ENCODE peak calls at places on chromosomes 16 and 17, in eight cellular contexts. J is fibroblast of the aortic adventitia, E is kidney epithelial cell, Y is AG10803, B is SK-N-SH, P is GM23338, G is cardiac fibroblast, R is ascending aorta. C is an unnamed sample.

GRCh38 chr17:50048146-50048720 is 7.7 kb upstream of the ITGA3 start:
- DNase-seq in J (no peak), R (peak), Y (no peak), P (no peak), E (no peak), G (no peak), B (no peak), C (no peak)

GRCh38 chr17:52824542-52824941 is 666.0 kb upstream of the CA10 start:
- DNase-seq in G (no peak), R (no peak), B (no peak), P (no peak), J (no peak), Y (no peak), E (no peak), C (no peak)

GRCh38 chr16:81798311-81799137 is 19.4 kb downstream of the PLCG2 start:
- DNase-seq in E (no peak), P (peak), G (no peak), Y (no peak), R (no peak), J (no peak), B (no peak), C (no peak)

GRCh38 chr17:10290046-10290445 is 82.8 kb downstream of the MYH13 start:
- DNase-seq in Y (peak), G (peak), R (no peak), P (no peak), J (peak), E (no peak), B (no peak), C (no peak)

GRCh38 chr17:39706921-39707337 is 7.1 kb downstream of the ERBB2 start:
- DNase-seq in G (no peak), P (no peak), J (no peak), E (no peak), R (no peak), B (no peak), Y (no peak), C (no peak)

GRCh38 chr16:75247249-75247648 is 4.2 kb downstream of the BCAR1 start:
- DNase-seq in B (no peak), J (no peak), E (no peak), R (no peak), P (no peak), Y (no peak), G (no peak), C (no peak)

GRCh38 chr17:52383493-52384100 is 225.1 kb upstream of the CA10 start:
- DNase-seq in J (no peak), P (peak), Y (no peak), G (peak), R (no peak), E (peak), B (peak), C (no peak)

GRCh38 chr17:64741038-64741641 is 79.0 kb upstream of the SMURF2 start:
- DNase-seq in J (peak), Y (peak), G (peak), B (no peak), P (no peak), E (no peak), R (peak), C (no peak)

GRCh38 chr17:7774037-7774659 is 56.6 kb downstream of the DNAH2 start:
- DNase-seq in G (peak), B (no peak), J (peak), R (no peak), E (no peak), P (no peak), Y (peak), C (peak)

GRCh38 chr16:80720759-80721470 is 83.5 kb downstream of the CDYL2 start:
- DNase-seq in J (no peak), E (no peak), G (no peak), P (no peak), R (no peak), Y (peak), B (no peak), C (no peak)

GRCh38 chr16:8552487-8553221 is 37.7 kb downstream of the TMEM114 start:
- DNase-seq in R (no peak), G (no peak), J (no peak), B (no peak), E (no peak), P (no peak), Y (no peak), C (no peak)

GRCh38 chr16:66931665-66932064 is 2.5 kb downstream of the CIAO2B start:
- DNase-seq in G (no peak), E (no peak), P (no peak), B (no peak), R (no peak), Y (no peak), J (no peak), C (no peak)

GRCh38 chr17:1762233-1762905 is 509 bp downstream of the SERPINF1 start:
- DNase-seq in J (peak), B (peak), R (no peak), G (peak), Y (peak), E (no peak), P (peak), C (no peak)

GRCh38 chr16:73053379-73054130 is 5.6 kb upstream of the ZFHX3 start:
- DNase-seq in P (peak), Y (no peak), J (peak), R (peak), E (no peak), B (peak), G (peak), C (no peak)

GRCh38 chr17:64190468-64190867 is 60.5 kb upstream of the ERN1 start:
- DNase-seq in E (no peak), B (peak), J (no peak), Y (no peak), G (no peak), R (no peak), P (no peak), C (no peak)

GRCh38 chr16:56836410-56836834 is 28.6 kb upstream of the SLC12A3 start:
- DNase-seq in B (no peak), Y (peak), E (no peak), R (no peak), J (peak), G (no peak), P (no peak), C (no peak)

GRCh38 chr16:49588729-49589384 is 215.3 kb downstream of the C16orf78 start:
- DNase-seq in J (peak), E (no peak), B (no peak), R (peak), P (peak), Y (no peak), G (peak), C (no peak)

GRCh38 chr17:49055181-49055927 is 58.2 kb downstream of the IGF2BP1 start:
- DNase-seq in R (no peak), B (no peak), E (no peak), P (peak), G (no peak), Y (no peak), J (no peak), C (no peak)

GRCh38 chr17:18253187-18253884 is 5.2 kb downstream of the FLII start:
- DNase-seq in B (no peak), E (no peak), Y (no peak), P (no peak), R (no peak), G (no peak), J (no peak), C (no peak)

GRCh38 chr17:36069131-36069530 is 5.1 kb downstream of the CCL18 start:
- DNase-seq in R (no peak), P (no peak), Y (no peak), E (no peak), G (no peak), J (no peak), B (no peak), C (no peak)

GRCh38 chr16:87602005-87602790 is at the start of gene JPH3:
- DNase-seq in G (no peak), Y (no peak), R (no peak), P (peak), E (no peak), B (peak), J (no peak), C (no peak)

GRCh38 chr17:63120406-63120805 is 154.4 kb downstream of the TANC2 start:
- DNase-seq in R (no peak), Y (peak), B (no peak), E (no peak), G (peak), P (no peak), J (peak), C (no peak)

GRCh38 chr16:964696-965395 is 5.9 kb downstream of the LMF1 start:
- DNase-seq in R (no peak), J (no peak), B (no peak), E (no peak), P (no peak), G (no peak), Y (no peak), C (no peak)

GRCh38 chr17:61410555-61411089 is 11.0 kb downstream of the TBX2 start:
- DNase-seq in E (no peak), G (peak), J (peak), R (peak), B (peak), Y (peak), P (peak), C (no peak)

GRCh38 chr17:38453951-38454421 is 25.7 kb downstream of the ARHGAP23 start:
- DNase-seq in J (no peak), Y (peak), G (peak), P (no peak), B (peak), E (no peak), R (no peak), C (no peak)

GRCh38 chr16:80459331-80459777 is 81.4 kb upstream of the DYNLRB2 start:
- DNase-seq in B (no peak), G (no peak), R (no peak), E (no peak), Y (peak), J (peak), P (peak), C (no peak)

GRCh38 chr17:42519546-42520444 is 16.2 kb upstream of the NAGLU start:
- DNase-seq in R (peak), E (peak), G (peak), Y (peak), P (peak), J (peak), B (no peak), C (peak)

GRCh38 chr16:30085247-30085646 is 6.5 kb downstream of the TBX6 start:
- DNase-seq in R (no peak), J (peak), E (no peak), B (peak), G (no peak), P (no peak), Y (no peak), C (no peak)

GRCh38 chr16:14473488-14473887 is 156.6 kb downstream of the PARN start:
- DNase-seq in Y (no peak), R (no peak), E (no peak), P (no peak), B (no peak), J (no peak), G (no peak), C (no peak)

GRCh38 chr17:59753522-59754467 is 46.3 kb downstream of the VMP1 start:
- DNase-seq in G (peak), R (no peak), P (peak), B (peak), J (peak), E (peak), Y (peak), C (peak)

GRCh38 chr17:40909351-40909750 is 24.3 kb upstream of the KRT20 start:
- DNase-seq in G (peak), E (peak), B (peak), Y (peak), P (peak), R (peak), J (peak), C (peak)

GRCh38 chr17:78883090-78883532 is 19.9 kb downstream of the CEP295NL start:
- DNase-seq in G (peak), J (peak), B (peak), R (peak), E (peak), Y (peak), P (no peak), C (peak)

GRCh38 chr16:1770328-1771071 is 843 bp downstream of the NME3 start:
- DNase-seq in B (peak), R (peak), Y (peak), E (no peak), P (peak), G (peak), J (peak), C (no peak)

GRCh38 chr16:73921295-73921694 is 375.3 kb upstream of the PSMD7 start:
- DNase-seq in J (no peak), B (no peak), Y (no peak), E (no peak), G (no peak), P (no peak), R (no peak), C (no peak)

GRCh38 chr17:44636562-44636961 is 19.7 kb upstream of the MEIOC start:
- DNase-seq in B (peak), J (peak), R (no peak), Y (peak), G (peak), P (peak), E (no peak), C (peak)

GRCh38 chr17:65158622-65159021 is 21.5 kb downstream of the RGS9 start:
- DNase-seq in E (no peak), R (no peak), B (peak), P (no peak), G (no peak), J (no peak), Y (no peak), C (no peak)

GRCh38 chr16:69014811-69015210 is 90.6 kb upstream of the HAS3 start:
- DNase-seq in B (no peak), P (no peak), Y (no peak), E (no peak), G (no peak), R (no peak), J (no peak), C (no peak)

GRCh38 chr17:79050591-79050990 is 24.0 kb upstream of the ENGASE start:
- DNase-seq in G (no peak), J (no peak), Y (no peak), B (no peak), R (no peak), P (no peak), E (no peak), C (no peak)

GRCh38 chr17:58399974-58400373 is 17.4 kb downstream of the RNF43 start:
- DNase-seq in B (no peak), P (no peak), Y (no peak), J (no peak), E (no peak), R (no peak), G (no peak), C (no peak)

GRCh38 chr17:58402679-58403078 is 14.7 kb downstream of the RNF43 start:
- DNase-seq in B (no peak), Y (peak), J (peak), P (peak), G (peak), R (no peak), E (no peak), C (no peak)

GRCh38 chr17:58402047-58402446 is 15.3 kb downstream of the RNF43 start:
- DNase-seq in E (no peak), R (no peak), G (peak), Y (peak), P (no peak), J (peak), B (no peak), C (no peak)

GRCh38 chr17:58401287-58401686 is 16.0 kb downstream of the RNF43 start:
- DNase-seq in R (no peak), G (no peak), E (no peak), J (no peak), P (no peak), Y (no peak), B (no peak), C (no peak)

GRCh38 chr17:58400826-58401225 is 16.5 kb downstream of the RNF43 start:
- DNase-seq in R (no peak), Y (no peak), B (no peak), J (no peak), P (no peak), E (no peak), G (no peak), C (no peak)
- H3K4me3 ChIP-seq in R (no peak), Y (no peak), B (no peak), J (no peak), P (no peak), E (no peak), G (no peak), C (no peak)

GRCh38 chr17:69357701-69358100 is 30.8 kb upstream of the ABCA5 start:
- DNase-seq in B (no peak), R (no peak), E (no peak), P (peak), J (no peak), Y (no peak), G (peak), C (no peak)
- TF ChIP-seq CTCF in B (no peak), R (no peak), E (no peak), P (peak), J (no peak), Y (no peak), G (no peak), C (no peak)

GRCh38 chr16:84526794-84527485 is 22.5 kb upstream of the MEAK7 start:
- DNase-seq in E (no peak), P (no peak), Y (peak), J (peak), B (no peak), R (no peak), G (peak), C (no peak)
- H3K4me3 ChIP-seq in E (no peak), P (no peak), Y (no peak), J (no peak), B (no peak), R (peak), G (no peak), C (no peak)

GRCh38 chr16:7405166-7405565 is 72.5 kb downstream of the RBFOX1 start:
- DNase-seq in R (no peak), E (peak), B (peak), G (no peak), J (no peak), P (peak), Y (peak), C (no peak)
- TF ChIP-seq CTCF in R (no peak), E (peak), B (no peak), G (no peak), J (no peak), P (peak), Y (peak), C (no peak)

C was measured in AG04449.